ENCODE peak calls at places on chromosomes 16 and 17, in ten cellular contexts. One of them, this sample, is unnamed.

GRCh38 chr16:85256190-85256739 is 144.0 kb upstream of the CIBAR2 start:
- DNase-seq in stimulated activated CD4-positive, alpha-beta T cell treated with anti-CD3 and anti-CD28 coated beads, Interleukin-1b, Interleukin-23, amount 100 ng/mL, for 4 hours: no peak
- DNase-seq in lower leg skin: no peak
- DNase-seq in NCI-H460: no peak
- DNase-seq in choroid plexus epithelial cell: no peak
- DNase-seq in gastrocnemius medialis: no peak
- DNase-seq in NCI-H1105: no peak
- DNase-seq in amniotic epithelial cell: no peak
- DNase-seq in colonic mucosa: no peak
- DNase-seq in COR-L47: no peak
- DNase-seq in this sample: no peak

GRCh38 chr16:78528265-78528664 is 428.8 kb downstream of the WWOX start:
- DNase-seq in stimulated activated CD4-positive, alpha-beta T cell treated with anti-CD3 and anti-CD28 coated beads, Interleukin-1b, Interleukin-23, amount 100 ng/mL, for 4 hours: no peak
- DNase-seq in lower leg skin: no peak
- DNase-seq in NCI-H460: no peak
- DNase-seq in choroid plexus epithelial cell: no peak
- DNase-seq in gastrocnemius medialis: no peak
- DNase-seq in NCI-H1105: no peak
- DNase-seq in amniotic epithelial cell: no peak
- DNase-seq in colonic mucosa: no peak
- DNase-seq in COR-L47: peak
- DNase-seq in this sample: no peak

GRCh38 chr17:70168979-70169706 is at the start of gene KCNJ2:
- DNase-seq in stimulated activated CD4-positive, alpha-beta T cell treated with anti-CD3 and anti-CD28 coated beads, Interleukin-1b, Interleukin-23, amount 100 ng/mL, for 4 hours: no peak
- DNase-seq in lower leg skin: peak
- DNase-seq in NCI-H460: peak
- DNase-seq in choroid plexus epithelial cell: peak
- DNase-seq in gastrocnemius medialis: peak
- DNase-seq in NCI-H1105: peak
- DNase-seq in amniotic epithelial cell: peak
- DNase-seq in colonic mucosa: peak
- DNase-seq in COR-L47: peak
- DNase-seq in this sample: peak

GRCh38 chr16:70331588-70332358 is 14.9 kb upstream of the DDX19A start:
- DNase-seq in stimulated activated CD4-positive, alpha-beta T cell treated with anti-CD3 and anti-CD28 coated beads, Interleukin-1b, Interleukin-23, amount 100 ng/mL, for 4 hours: no peak
- DNase-seq in lower leg skin: no peak
- DNase-seq in NCI-H460: no peak
- DNase-seq in choroid plexus epithelial cell: peak
- DNase-seq in gastrocnemius medialis: peak
- DNase-seq in NCI-H1105: no peak
- DNase-seq in amniotic epithelial cell: no peak
- DNase-seq in colonic mucosa: no peak
- DNase-seq in COR-L47: no peak
- DNase-seq in this sample: no peak

GRCh38 chr17:45428050-45428953 is 4.4 kb downstream of the ARHGAP27 start:
- DNase-seq in stimulated activated CD4-positive, alpha-beta T cell treated with anti-CD3 and anti-CD28 coated beads, Interleukin-1b, Interleukin-23, amount 100 ng/mL, for 4 hours: peak
- DNase-seq in lower leg skin: no peak
- DNase-seq in NCI-H460: peak
- DNase-seq in choroid plexus epithelial cell: peak
- DNase-seq in gastrocnemius medialis: peak
- DNase-seq in NCI-H1105: peak
- DNase-seq in amniotic epithelial cell: peak
- DNase-seq in colonic mucosa: peak
- DNase-seq in COR-L47: peak
- DNase-seq in this sample: peak

GRCh38 chr17:10217916-10218315 is 19.5 kb upstream of the GAS7 start:
- DNase-seq in stimulated activated CD4-positive, alpha-beta T cell treated with anti-CD3 and anti-CD28 coated beads, Interleukin-1b, Interleukin-23, amount 100 ng/mL, for 4 hours: no peak
- DNase-seq in lower leg skin: no peak
- DNase-seq in NCI-H460: no peak
- DNase-seq in choroid plexus epithelial cell: peak
- DNase-seq in gastrocnemius medialis: no peak
- DNase-seq in NCI-H1105: no peak
- DNase-seq in amniotic epithelial cell: peak
- DNase-seq in colonic mucosa: no peak
- DNase-seq in COR-L47: no peak
- DNase-seq in this sample: no peak

GRCh38 chr17:8225813-8226535 is 15.6 kb upstream of the AURKB start:
- DNase-seq in stimulated activated CD4-positive, alpha-beta T cell treated with anti-CD3 and anti-CD28 coated beads, Interleukin-1b, Interleukin-23, amount 100 ng/mL, for 4 hours: peak
- DNase-seq in lower leg skin: peak
- DNase-seq in NCI-H460: peak
- DNase-seq in choroid plexus epithelial cell: peak
- DNase-seq in gastrocnemius medialis: no peak
- DNase-seq in NCI-H1105: peak
- DNase-seq in amniotic epithelial cell: peak
- DNase-seq in colonic mucosa: peak
- DNase-seq in COR-L47: no peak
- DNase-seq in this sample: no peak

GRCh38 chr17:56112086-56112485 is 41.2 kb upstream of the ANKFN1 start:
- DNase-seq in stimulated activated CD4-positive, alpha-beta T cell treated with anti-CD3 and anti-CD28 coated beads, Interleukin-1b, Interleukin-23, amount 100 ng/mL, for 4 hours: no peak
- DNase-seq in lower leg skin: no peak
- DNase-seq in NCI-H460: no peak
- DNase-seq in choroid plexus epithelial cell: no peak
- DNase-seq in gastrocnemius medialis: no peak
- DNase-seq in NCI-H1105: no peak
- DNase-seq in amniotic epithelial cell: peak
- DNase-seq in colonic mucosa: no peak
- DNase-seq in COR-L47: no peak
- DNase-seq in this sample: no peak

GRCh38 chr16:71572497-71573116 is 4.3 kb downstream of the TAT start:
- DNase-seq in stimulated activated CD4-positive, alpha-beta T cell treated with anti-CD3 and anti-CD28 coated beads, Interleukin-1b, Interleukin-23, amount 100 ng/mL, for 4 hours: no peak
- DNase-seq in lower leg skin: no peak
- DNase-seq in NCI-H460: no peak
- DNase-seq in choroid plexus epithelial cell: peak
- DNase-seq in gastrocnemius medialis: no peak
- DNase-seq in NCI-H1105: no peak
- DNase-seq in amniotic epithelial cell: no peak
- DNase-seq in colonic mucosa: no peak
- DNase-seq in COR-L47: no peak
- DNase-seq in this sample: no peak

GRCh38 chr17:45438931-45439610 is 6.4 kb upstream of the ARHGAP27 start:
- DNase-seq in stimulated activated CD4-positive, alpha-beta T cell treated with anti-CD3 and anti-CD28 coated beads, Interleukin-1b, Interleukin-23, amount 100 ng/mL, for 4 hours: no peak
- DNase-seq in lower leg skin: no peak
- DNase-seq in NCI-H460: no peak
- DNase-seq in choroid plexus epithelial cell: no peak
- DNase-seq in gastrocnemius medialis: peak
- DNase-seq in NCI-H1105: no peak
- DNase-seq in amniotic epithelial cell: no peak
- DNase-seq in colonic mucosa: peak
- DNase-seq in COR-L47: no peak
- DNase-seq in this sample: no peak

GRCh38 chr17:81804559-81805399 is 829 bp downstream of the GCGR start:
- DNase-seq in stimulated activated CD4-positive, alpha-beta T cell treated with anti-CD3 and anti-CD28 coated beads, Interleukin-1b, Interleukin-23, amount 100 ng/mL, for 4 hours: no peak
- DNase-seq in lower leg skin: no peak
- DNase-seq in NCI-H460: no peak
- DNase-seq in choroid plexus epithelial cell: no peak
- DNase-seq in gastrocnemius medialis: no peak
- DNase-seq in NCI-H1105: no peak
- DNase-seq in amniotic epithelial cell: no peak
- DNase-seq in colonic mucosa: no peak
- DNase-seq in COR-L47: no peak
- DNase-seq in this sample: no peak

This sample was measured in GM20000.